ENCODE peak calls at places on chromosomes 13 and 19, in ten cellular contexts. X is neural crest cell; M is Ammon's horn; W is GM23248; H is DMS153; A is GDM1; Q is CD4-positive, alpha-beta memory T cell; S is T-cell; R is AG09309; N is left cardiac atrium. G is an unnamed sample.

GRCh38 chr13:112781287-112781686 is 91.4 kb downstream of the ATP11A start:
- DNase-seq in X (no peak), M (no peak), W (no peak), H (no peak), A (no peak), Q (no peak), S (no peak), R (no peak), N (no peak), G (no peak)

GRCh38 chr13:18921063-18921462 is 260.6 kb downstream of the TUBA3C start:
- DNase-seq in X (no peak), M (no peak), W (no peak), H (no peak), A (no peak), Q (no peak), S (no peak), R (no peak), N (no peak), G (no peak)

GRCh38 chr13:30652746-30653145 is 35.0 kb downstream of the USPL1 start:
- DNase-seq in X (no peak), M (no peak), W (no peak), H (no peak), A (no peak), Q (no peak), S (no peak), R (no peak), N (no peak), G (no peak)

GRCh38 chr13:84430441-84430840 is 548.2 kb upstream of the SLITRK1 start:
- DNase-seq in X (no peak), M (no peak), W (peak), H (no peak), A (no peak), Q (no peak), S (no peak), R (no peak), N (no peak), G (peak)

GRCh38 chr13:39600766-39601165 is 2.2 kb downstream of the LHFPL6 start:
- DNase-seq in X (peak), M (peak), W (peak), H (peak), A (no peak), Q (no peak), S (no peak), R (no peak), N (peak), G (no peak)

GRCh38 chr19:40717880-40718773 is 1.2 kb downstream of the ITPKC start:
- DNase-seq in X (no peak), M (no peak), W (peak), H (no peak), A (no peak), Q (no peak), S (no peak), R (no peak), N (peak), G (no peak)

GRCh38 chr19:51686171-51686570 is 7.0 kb upstream of the SPACA6 start:
- DNase-seq in X (no peak), M (no peak), W (peak), H (no peak), A (no peak), Q (no peak), S (no peak), R (no peak), N (no peak), G (no peak)

GRCh38 chr19:28504139-28504538 is 708.8 kb downstream of the UQCRFS1 start:
- DNase-seq in X (no peak), M (no peak), W (no peak), H (no peak), A (no peak), Q (no peak), S (no peak), R (no peak), N (no peak), G (no peak)

GRCh38 chr13:98746968-98747367 is 5.5 kb downstream of the SLC15A1 start:
- DNase-seq in X (no peak), M (no peak), W (peak), H (no peak), A (no peak), Q (no peak), S (no peak), R (no peak), N (no peak), G (no peak)